ENCODE peak calls at places on chromosome 17, in five cellular contexts. W is endodermal cell, Z is lower leg skin, H is left lung, X is A673. Q is an unnamed sample.

GRCh38 chr17:13074026-13074425 is 56.2 kb upstream of the ELAC2 start:
- DNase-seq in W (no peak), Z (peak; percentile 70), H (no peak), X (peak; percentile 1), Q (peak; percentile 59)

GRCh38 chr17:13403982-13404931 is 197.5 kb downstream of the HS3ST3A1 start:
- DNase-seq in W (no peak), Z (no peak), H (no peak), X (no peak), Q (no peak)

GRCh38 chr17:63474174-63474913 is 2.5 kb upstream of the ACE start:
- DNase-seq in W (no peak), Z (no peak), H (no peak), X (no peak), Q (no peak)

GRCh38 chr17:9991796-9992195 is 86.7 kb upstream of the RCVRN start:
- DNase-seq in W (no peak), Z (no peak), H (no peak), X (no peak), Q (no peak)

GRCh38 chr17:61583242-61583641 is 7.8 kb downstream of the NACA2 start:
- DNase-seq in W (no peak), Z (no peak), H (no peak), X (peak; percentile 66), Q (no peak)

GRCh38 chr17:33292981-33293867 is at the start of gene ASIC2:
- DNase-seq in W (peak; percentile 91), Z (no peak), H (no peak), X (peak; percentile 69), Q (no peak)

GRCh38 chr17:20228860-20229259 is 219.7 kb downstream of the SPECC1 start:
- DNase-seq in W (no peak), Z (no peak), H (no peak), X (no peak), Q (no peak)

GRCh38 chr17:9728564-9728963 is 62.8 kb downstream of the DHRS7C start:
- DNase-seq in W (no peak), Z (no peak), H (no peak), X (no peak), Q (no peak)

GRCh38 chr17:43840814-43841213 is 6.2 kb upstream of the CD300LG start:
- DNase-seq in W (no peak), Z (no peak), H (no peak), X (peak; percentile 49), Q (no peak)

GRCh38 chr17:17494499-17495447 is 1.4 kb downstream of the RASD1 start:
- DNase-seq in W (peak; percentile 91), Z (peak; percentile 92), H (no peak), X (peak; percentile 38), Q (peak; percentile 75)

GRCh38 chr17:57178839-57179238 is 77.5 kb upstream of the MSI2 start:
- DNase-seq in W (no peak), Z (no peak), H (no peak), X (no peak), Q (no peak)

GRCh38 chr17:74959826-74960738 is 12.5 kb downstream of the HID1 start:
- DNase-seq in W (no peak), Z (no peak), H (no peak), X (no peak), Q (no peak)

GRCh38 chr17:64622931-64623654 is 39.0 kb downstream of the SMURF2 start:
- DNase-seq in W (no peak), Z (no peak), H (no peak), X (no peak), Q (no peak)

GRCh38 chr17:78460176-78460675 is 81.8 kb downstream of the PGS1 start:
- DNase-seq in W (no peak), Z (no peak), H (no peak), X (no peak), Q (no peak)

GRCh38 chr17:81519284-81520020 is 6.9 kb upstream of the ACTG1 start:
- DNase-seq in W (peak; percentile 94), Z (no peak), H (peak; percentile 72), X (no peak), Q (no peak)

GRCh38 chr17:72514321-72514861 is 393.6 kb downstream of the SOX9 start:
- DNase-seq in W (no peak), Z (no peak), H (no peak), X (no peak), Q (no peak)

GRCh38 chr17:5630434-5630833 is 46.1 kb upstream of the NLRP1 start:
- DNase-seq in W (no peak), Z (peak; percentile 25), H (no peak), X (no peak), Q (no peak)

GRCh38 chr17:78507526-78507925 is 69.7 kb downstream of the DNAH17 start:
- DNase-seq in W (no peak), Z (no peak), H (no peak), X (no peak), Q (no peak)

GRCh38 chr17:69763503-69763902 is 311.5 kb upstream of the KCNJ16 start:
- DNase-seq in W (peak; percentile 63), Z (no peak), H (no peak), X (no peak), Q (no peak)

GRCh38 chr17:81976332-81977210 is 858 bp upstream of the ASPSCR1 start:
- DNase-seq in W (peak; percentile 83), Z (no peak), H (peak; percentile 67), X (no peak), Q (no peak)

GRCh38 chr17:19904924-19905323 is 37.2 kb upstream of the ULK2 start:
- DNase-seq in W (no peak), Z (peak; percentile 80), H (peak; percentile 76), X (no peak), Q (no peak)

GRCh38 chr17:17835415-17836249 is 1.2 kb downstream of the SREBF1 start:
- DNase-seq in W (no peak), Z (no peak), H (no peak), X (no peak), Q (no peak)

GRCh38 chr17:80720624-80721577 is 176.3 kb downstream of the RPTOR start:
- DNase-seq in W (no peak), Z (no peak), H (no peak), X (no peak), Q (no peak)

GRCh38 chr17:76635659-76636360 is 7.7 kb downstream of the ST6GALNAC1 start:
- DNase-seq in W (no peak), Z (no peak), H (no peak), X (no peak), Q (no peak)

GRCh38 chr17:27891841-27892240 is 1.3 kb downstream of the LYRM9 start:
- DNase-seq in W (no peak), Z (peak; percentile 61), H (no peak), X (no peak), Q (no peak)

GRCh38 chr17:50146230-50146926 is 4.1 kb downstream of the PPP1R9B start:
- DNase-seq in W (no peak), Z (no peak), H (no peak), X (no peak), Q (no peak)
- H3K4me3 ChIP-seq in W (peak overlapping the region; percentile 72), Z (no peak overlapping the region), H (peak overlapping the region; percentile 98), X (peak overlapping the region; percentile 82), Q (peak overlapping the region; percentile 87)

GRCh38 chr17:58965221-58965620 is 141.5 kb downstream of the TRIM37 start:
- DNase-seq in W (no peak), Z (no peak), H (no peak), X (no peak), Q (no peak)
- H3K4me3 ChIP-seq in W (no peak overlapping the region), Z (no peak overlapping the region), H (no peak overlapping the region), X (no peak overlapping the region), Q (no peak overlapping the region)

DNA sequence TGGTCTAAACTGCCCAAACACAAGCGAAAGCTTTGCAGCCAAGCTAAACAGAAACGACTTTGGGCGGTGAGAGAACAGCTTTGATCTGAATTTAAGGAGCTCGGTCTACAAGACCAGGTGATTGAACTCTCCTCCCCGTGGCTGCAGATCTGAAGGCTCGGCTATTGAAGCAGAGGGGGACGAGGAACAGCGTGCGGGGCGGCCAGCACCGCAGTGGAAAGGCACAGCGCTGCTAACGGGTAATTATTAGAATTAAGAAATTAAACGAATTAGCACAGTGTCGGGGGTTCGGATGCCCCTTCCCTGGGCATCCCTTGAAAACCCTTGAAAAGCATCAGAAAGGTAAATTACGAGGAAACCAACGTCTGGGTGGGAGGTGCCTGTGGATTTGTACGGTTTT is 431 bp downstream of the TEKT3 start:
- DNase-seq in W (peak; percentile 73), Z (no peak), H (no peak), X (no peak), Q (no peak)
- H3K4me3 ChIP-seq in W (peak overlapping the region; percentile 89), Z (peak overlapping the region; percentile 19), H (peak overlapping the region; percentile 40), X (no peak overlapping the region), Q (peak overlapping the region; percentile 48)

GRCh38 chr17:21455761-21456160 is 79.6 kb downstream of the KCNJ12 start:
- DNase-seq in W (no peak), Z (no peak), H (no peak), X (no peak), Q (peak; percentile 42)

GRCh38 chr17:21457051-21458026 is 81.2 kb downstream of the KCNJ12 start:
- DNase-seq in W (peak; percentile 100), Z (peak; percentile 98), H (peak; percentile 89), X (peak; percentile 87), Q (peak; percentile 91)

GRCh38 chr17:21458036-21458435 is 81.9 kb downstream of the KCNJ12 start:
- DNase-seq in W (peak; percentile 77), Z (no peak), H (no peak), X (no peak), Q (peak; percentile 56)

GRCh38 chr17:21453144-21453982 is 77.2 kb downstream of the KCNJ12 start:
- DNase-seq in W (no peak), Z (no peak), H (no peak), X (no peak), Q (peak; percentile 42)

DNA sequence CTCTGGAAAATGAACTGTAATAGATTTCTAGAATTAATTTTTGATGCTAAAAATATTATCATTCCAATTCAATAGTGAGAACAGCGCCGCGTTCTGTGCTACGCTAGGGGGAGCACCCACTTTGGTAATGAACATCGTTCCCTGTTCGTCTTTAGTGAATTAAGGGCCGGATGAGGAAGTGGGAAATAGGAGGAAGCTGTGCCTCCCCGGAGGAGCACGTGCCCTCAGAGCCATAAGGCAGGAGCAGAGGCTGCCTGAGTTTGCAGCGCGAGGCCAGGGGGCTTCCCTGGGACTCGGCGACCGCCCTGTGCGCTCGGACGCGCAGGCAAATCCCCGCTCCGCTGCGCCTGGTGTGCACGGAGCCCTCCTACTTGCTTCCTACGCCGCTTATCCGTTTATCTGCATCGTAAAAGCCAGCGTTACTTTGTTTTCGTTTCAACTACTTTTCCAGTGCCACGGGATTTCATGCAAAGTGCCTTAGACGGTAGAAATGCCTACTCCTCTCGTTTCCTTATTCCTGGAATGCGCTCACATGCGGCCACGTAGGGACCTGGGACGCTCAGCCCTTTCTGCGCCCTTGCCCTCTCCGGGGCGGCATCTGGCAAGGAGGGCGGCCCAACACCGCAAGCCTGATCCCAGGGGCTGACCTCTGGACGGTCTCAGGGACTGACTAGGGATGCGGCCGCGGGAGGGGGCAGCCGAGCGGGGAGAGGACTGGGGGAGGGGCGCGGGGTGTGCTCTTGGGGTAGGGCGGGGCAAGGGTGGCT is 76.4 kb downstream of the KCNJ12 start:
- DNase-seq in W (peak; percentile 86), Z (peak; percentile 90), H (peak; percentile 62), X (peak; percentile 80), Q (peak; percentile 72)
- H3K4me3 ChIP-seq in W (no peak overlapping the region), Z (no peak overlapping the region), H (no peak overlapping the region), X (no peak overlapping the region), Q (peak overlapping the region; percentile 28)

Q was measured in right atrium auricular region.